ENCODE peak calls at places on chromosomes 7 and 10, in four cellular contexts. U is mucosa of descending colon, A is PC-3, W is psoas muscle. X is an unnamed sample.

GRCh38 chr7:55180821-55181542 is 162.2 kb downstream of the EGFR start:
- DNase-seq in U (peak; percentile 76), A (no peak), W (no peak), X (no peak)

GRCh38 chr10:113947138-113948011 is 92.9 kb downstream of the NHLRC2 start:
- DNase-seq in U (peak; percentile 67), A (peak; percentile 17), W (no peak), X (no peak)

GRCh38 chr7:12643001-12643400 is 44.4 kb upstream of the ARL4A start:
- DNase-seq in U (no peak), A (no peak), W (no peak), X (no peak)

GRCh38 chr7:80186721-80187120 is 52.1 kb downstream of the GNAI1 start:
- DNase-seq in U (no peak), A (no peak), W (no peak), X (no peak)

GRCh38 chr10:103888113-103888841 is 29.7 kb downstream of the STN1 start:
- DNase-seq in U (peak; percentile 92), A (peak; percentile 83), W (peak; percentile 91), X (peak; percentile 81)

GRCh38 chr7:44062180-44062902 is 3.0 kb downstream of the PGAM2 start:
- DNase-seq in U (no peak), A (no peak), W (peak; percentile 68), X (no peak)

GRCh38 chr7:139830292-139830691 is 1.2 kb downstream of the TBXAS1 start:
- DNase-seq in U (no peak), A (no peak), W (no peak), X (no peak)

GRCh38 chr7:55065511-55066229 is 46.9 kb downstream of the EGFR start:
- DNase-seq in U (no peak), A (peak; percentile 92), W (no peak), X (peak; percentile 85)

GRCh38 chr7:94087664-94088352 is 83.7 kb upstream of the BET1 start:
- DNase-seq in U (no peak), A (peak; percentile 81), W (no peak), X (peak; percentile 64)

GRCh38 chr7:128791121-128791967 is 424 bp upstream of the CCDC136 start:
- DNase-seq in U (peak; percentile 85), A (peak; percentile 57), W (peak; percentile 84), X (no peak)

GRCh38 chr7:21099432-21099831 is 312.7 kb upstream of the SP8 start:
- DNase-seq in U (no peak), A (no peak), W (no peak), X (no peak)

GRCh38 chr7:54252256-54253035 is 289.7 kb upstream of the VSTM2A start:
- DNase-seq in U (no peak), A (peak; percentile 51), W (no peak), X (no peak)

GRCh38 chr10:12806228-12807095 is 195.1 kb downstream of the CCDC3 start:
- DNase-seq in U (peak; percentile 44), A (no peak), W (no peak), X (no peak)

GRCh38 chr10:34119456-34119855 is 695.6 kb downstream of the PARD3 start:
- DNase-seq in U (no peak), A (no peak), W (no peak), X (no peak)

GRCh38 chr10:59843733-59844132 is 62.6 kb downstream of the CCDC6 start:
- DNase-seq in U (no peak), A (no peak), W (no peak), X (no peak)

GRCh38 chr10:24814568-24815313 is 91.1 kb upstream of the ARHGAP21 start:
- DNase-seq in U (no peak), A (peak; percentile 88), W (no peak), X (peak; percentile 89)

GRCh38 chr7:41907444-41907843 is 204.6 kb upstream of the INHBA start:
- DNase-seq in U (no peak), A (no peak), W (no peak), X (no peak)

GRCh38 chr10:14302035-14302434 is 28.7 kb downstream of the FRMD4A start:
- DNase-seq in U (no peak), A (peak; percentile 6), W (no peak), X (no peak)

GRCh38 chr10:73756183-73756582 is 12.0 kb downstream of the SEC24C start:
- DNase-seq in U (no peak), A (no peak), W (no peak), X (no peak)

GRCh38 chr10:126663328-126663727 is 7.2 kb downstream of the C10orf90 start:
- DNase-seq in U (no peak), A (no peak), W (peak; percentile 75), X (no peak)

GRCh38 chr7:16708496-16708895 is 45.1 kb upstream of the TSPAN13 start:
- DNase-seq in U (no peak), A (no peak), W (no peak), X (no peak)

GRCh38 chr7:15508258-15508657 is 53.6 kb downstream of the AGMO start:
- DNase-seq in U (no peak), A (peak; percentile 28), W (no peak), X (peak; percentile 26)

GRCh38 chr10:102347236-102347828 is 48.2 kb upstream of the NFKB2 start:
- DNase-seq in U (peak; percentile 34), A (peak; percentile 49), W (peak; percentile 76), X (no peak)

GRCh38 chr7:151007469-151007898 is 16.7 kb downstream of the NOS3 start:
- DNase-seq in U (no peak), A (no peak), W (no peak), X (no peak)

GRCh38 chr10:110980807-110981206 is 61.4 kb downstream of the SHOC2 start:
- DNase-seq in U (no peak), A (no peak), W (no peak), X (no peak)

GRCh38 chr7:152894295-152895170 is 135.0 kb downstream of the ACTR3B start:
- DNase-seq in U (peak; percentile 33), A (peak; percentile 29), W (no peak), X (no peak)

GRCh38 chr7:44045226-44046014 is 918 bp downstream of the DBNL start:
- DNase-seq in U (no peak), A (no peak), W (peak; percentile 6), X (no peak)

DNA sequence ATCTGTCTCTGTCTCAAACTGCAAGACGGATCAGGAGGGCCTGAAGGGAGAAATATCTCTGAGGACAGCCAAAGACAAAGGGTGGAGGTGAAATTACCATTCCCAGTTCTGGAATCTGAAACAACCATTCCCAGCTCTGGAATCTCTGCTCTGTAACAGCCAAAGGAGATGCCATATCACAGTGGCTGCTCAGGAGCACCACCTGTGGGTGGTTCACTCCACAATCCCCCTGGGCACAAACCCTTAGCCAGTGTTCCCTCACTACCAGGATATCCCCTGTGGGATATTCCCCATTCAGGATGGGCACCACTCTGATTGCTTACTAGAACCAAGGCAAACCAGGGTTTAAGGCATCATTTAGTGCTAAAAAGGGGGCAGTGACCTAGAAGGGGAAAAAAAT is 199.0 kb downstream of the HTR7 start:
- DNase-seq in U (no peak), A (peak; percentile 4), W (no peak), X (no peak)
- TF ChIP-seq CTCF in U (no peak), A (peak; percentile 41), W (no peak), X (peak; percentile 49)

GRCh38 chr7:18469332-18469731 is 26.2 kb upstream of the HDAC9 start:
- DNase-seq in U (no peak), A (no peak), W (no peak), X (no peak)
- H3K4me1 ChIP-seq in U (no peaks in the 10 kb centered on the region), A (no peaks in the 10 kb centered on the region), W (no peaks in the 10 kb centered on the region), X (no peaks in the 10 kb centered on the region)

GRCh38 chr7:4659551-4660286 is 22.4 kb upstream of the FOXK1 start:
- DNase-seq in U (no peak), A (peak; percentile 32), W (no peak), X (no peak)
- TF ChIP-seq CTCF in U (no peak), A (peak; percentile 41), W (no peak), X (peak; percentile 37)

GRCh38 chr7:156434706-156435105 is 205.9 kb upstream of the RNF32 start:
- DNase-seq in U (no peak), A (no peak), W (no peak), X (no peak)

GRCh38 chr7:156430109-156430508 is 210.5 kb upstream of the RNF32 start:
- DNase-seq in U (no peak), A (no peak), W (no peak), X (no peak)

GRCh38 chr7:156435486-156436231 is 204.9 kb upstream of the RNF32 start:
- DNase-seq in U (no peak), A (no peak), W (no peak), X (no peak)

GRCh38 chr7:156429514-156429913 is 211.1 kb upstream of the RNF32 start:
- DNase-seq in U (no peak), A (no peak), W (no peak), X (no peak)

GRCh38 chr7:156432018-156432417 is 208.6 kb upstream of the RNF32 start:
- DNase-seq in U (no peak), A (no peak), W (no peak), X (no peak)
- H3K4me1 ChIP-seq in U (no peaks in the 10 kb centered on the region), A (no peaks in the 10 kb centered on the region), W (no peaks in the 10 kb centered on the region), X (no peaks in the 10 kb centered on the region)

DNA sequence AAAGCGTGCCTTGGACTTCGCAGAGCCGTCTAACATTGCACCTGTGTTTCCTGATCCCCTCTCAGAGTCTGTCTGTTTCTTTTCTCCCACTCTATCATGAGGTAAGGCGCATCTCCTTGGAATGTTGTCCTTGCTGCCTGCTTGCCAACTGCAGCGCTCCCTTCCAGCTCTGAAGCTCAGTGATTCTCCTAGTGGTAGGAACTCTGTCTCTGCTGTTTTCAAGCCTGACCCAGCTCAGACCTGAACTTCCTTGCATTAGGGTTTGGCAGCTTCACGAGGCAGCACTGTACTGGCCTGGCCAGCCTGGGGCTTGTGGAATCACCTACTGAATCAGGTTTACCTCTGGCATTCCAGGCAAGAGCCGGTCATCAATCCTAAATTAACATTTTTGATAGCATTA is 123.9 kb downstream of the CREB5 start:
- DNase-seq in U (no peak), A (peak; percentile 37), W (peak; percentile 56), X (peak; percentile 76)
- TF ChIP-seq CTCF in U (no peak), A (peak; percentile 40), W (peak; percentile 11), X (peak; percentile 59)

GRCh38 chr10:97129666-97130065 is 56.1 kb downstream of the SLIT1 start:
- DNase-seq in U (no peak), A (no peak), W (no peak), X (no peak)
- H3K4me1 ChIP-seq in U (no peaks in the 10 kb centered on the region), A (no peaks in the 10 kb centered on the region), W (no peaks in the 10 kb centered on the region), X (no peaks in the 10 kb centered on the region)

GRCh38 chr7:46776790-46777189 is 805.1 kb downstream of the TNS3 start:
- DNase-seq in U (no peak), A (peak; percentile 47), W (no peak), X (no peak)
- TF ChIP-seq CTCF in U (no peak), A (peak; percentile 68), W (no peak), X (peak; percentile 72)

GRCh38 chr10:2924425-2924824 is 142.9 kb upstream of the PFKP start:
- DNase-seq in U (no peak), A (no peak), W (no peak), X (no peak)
- H3K4me1 ChIP-seq in U (peaks cover 3% of the 10 kb centered on the region), A (peaks cover 4% of the 10 kb centered on the region), W (no peaks in the 10 kb centered on the region), X (no peaks in the 10 kb centered on the region)